ENCODE peak calls at places on chromosomes 2 and 18, in nine cellular contexts. One of them, this sample, is unnamed.

GRCh38 chr18:28041366-28041765 is 135.6 kb downstream of the CDH2 start:
- DNase-seq in CD4-positive, alpha-beta T cell: no peak
- DNase-seq in endodermal cell: no peak
- DNase-seq in IMR-90: peak
- DNase-seq in brain microvascular endothelial cell: peak
- DNase-seq in psoas muscle: no peak
- DNase-seq in ovary: no peak
- DNase-seq in foreskin keratinocyte: no peak
- DNase-seq in colonic mucosa: no peak
- DNase-seq in this sample: no peak

GRCh38 chr2:8146329-8147048 is 535.4 kb upstream of the ID2 start:
- DNase-seq in CD4-positive, alpha-beta T cell: no peak
- DNase-seq in endodermal cell: no peak
- DNase-seq in IMR-90: no peak
- DNase-seq in brain microvascular endothelial cell: no peak
- DNase-seq in psoas muscle: no peak
- DNase-seq in ovary: no peak
- DNase-seq in foreskin keratinocyte: no peak
- DNase-seq in colonic mucosa: peak
- DNase-seq in this sample: no peak

GRCh38 chr2:204145197-204146190 is 208.9 kb downstream of the ICOS start:
- DNase-seq in CD4-positive, alpha-beta T cell: peak
- DNase-seq in endodermal cell: peak
- DNase-seq in IMR-90: peak
- DNase-seq in brain microvascular endothelial cell: peak
- DNase-seq in psoas muscle: peak
- DNase-seq in ovary: peak
- DNase-seq in foreskin keratinocyte: peak
- DNase-seq in colonic mucosa: peak
- DNase-seq in this sample: peak

GRCh38 chr18:46528037-46528436 is 129.0 kb downstream of the LOXHD1 start:
- DNase-seq in CD4-positive, alpha-beta T cell: no peak
- DNase-seq in endodermal cell: no peak
- DNase-seq in IMR-90: no peak
- DNase-seq in brain microvascular endothelial cell: no peak
- DNase-seq in psoas muscle: no peak
- DNase-seq in ovary: no peak
- DNase-seq in foreskin keratinocyte: no peak
- DNase-seq in colonic mucosa: no peak
- DNase-seq in this sample: no peak

GRCh38 chr2:24228470-24228869 is 53.6 kb downstream of the FAM228A start:
- DNase-seq in CD4-positive, alpha-beta T cell: no peak
- DNase-seq in endodermal cell: no peak
- DNase-seq in IMR-90: peak
- DNase-seq in brain microvascular endothelial cell: no peak
- DNase-seq in psoas muscle: no peak
- DNase-seq in ovary: no peak
- DNase-seq in foreskin keratinocyte: peak
- DNase-seq in colonic mucosa: no peak
- DNase-seq in this sample: no peak

GRCh38 chr2:144424559-144425240 is 95.2 kb downstream of the ZEB2 start:
- DNase-seq in CD4-positive, alpha-beta T cell: no peak
- DNase-seq in endodermal cell: no peak
- DNase-seq in IMR-90: no peak
- DNase-seq in brain microvascular endothelial cell: no peak
- DNase-seq in psoas muscle: no peak
- DNase-seq in ovary: no peak
- DNase-seq in foreskin keratinocyte: no peak
- DNase-seq in colonic mucosa: no peak
- DNase-seq in this sample: no peak

GRCh38 chr2:197137234-197137633 is 173.3 kb downstream of the ANKRD44 start:
- DNase-seq in CD4-positive, alpha-beta T cell: no peak
- DNase-seq in endodermal cell: no peak
- DNase-seq in IMR-90: peak
- DNase-seq in brain microvascular endothelial cell: peak
- DNase-seq in psoas muscle: no peak
- DNase-seq in ovary: no peak
- DNase-seq in foreskin keratinocyte: peak
- DNase-seq in colonic mucosa: no peak
- DNase-seq in this sample: no peak

GRCh38 chr18:10750386-10751035 is 224.7 kb downstream of the NAPG start:
- DNase-seq in CD4-positive, alpha-beta T cell: no peak
- DNase-seq in endodermal cell: no peak
- DNase-seq in IMR-90: peak
- DNase-seq in brain microvascular endothelial cell: no peak
- DNase-seq in psoas muscle: no peak
- DNase-seq in ovary: no peak
- DNase-seq in foreskin keratinocyte: no peak
- DNase-seq in colonic mucosa: no peak
- DNase-seq in this sample: no peak

GRCh38 chr2:116456429-116456828 is 1358.1 kb upstream of the DDX18 start:
- DNase-seq in CD4-positive, alpha-beta T cell: no peak
- DNase-seq in endodermal cell: no peak
- DNase-seq in IMR-90: no peak
- DNase-seq in brain microvascular endothelial cell: no peak
- DNase-seq in psoas muscle: no peak
- DNase-seq in ovary: no peak
- DNase-seq in foreskin keratinocyte: no peak
- DNase-seq in colonic mucosa: no peak
- DNase-seq in this sample: no peak

GRCh38 chr2:9142551-9143263 is 63.9 kb upstream of the ASAP2 start:
- DNase-seq in CD4-positive, alpha-beta T cell: peak
- DNase-seq in endodermal cell: peak
- DNase-seq in IMR-90: peak
- DNase-seq in brain microvascular endothelial cell: peak
- DNase-seq in psoas muscle: peak
- DNase-seq in ovary: peak
- DNase-seq in foreskin keratinocyte: peak
- DNase-seq in colonic mucosa: peak
- DNase-seq in this sample: peak

GRCh38 chr2:65186872-65187851 is 40.5 kb upstream of the ACTR2 start:
- DNase-seq in CD4-positive, alpha-beta T cell: peak
- DNase-seq in endodermal cell: peak
- DNase-seq in IMR-90: peak
- DNase-seq in brain microvascular endothelial cell: peak
- DNase-seq in psoas muscle: peak
- DNase-seq in ovary: peak
- DNase-seq in foreskin keratinocyte: peak
- DNase-seq in colonic mucosa: peak
- DNase-seq in this sample: peak

GRCh38 chr2:16950436-16950835 is 284.8 kb upstream of the CYRIA start:
- DNase-seq in CD4-positive, alpha-beta T cell: no peak
- DNase-seq in endodermal cell: peak
- DNase-seq in IMR-90: no peak
- DNase-seq in brain microvascular endothelial cell: no peak
- DNase-seq in psoas muscle: no peak
- DNase-seq in ovary: no peak
- DNase-seq in foreskin keratinocyte: no peak
- DNase-seq in colonic mucosa: no peak
- DNase-seq in this sample: no peak

GRCh38 chr18:71799016-71799673 is 745.0 kb downstream of the CBLN2 start:
- DNase-seq in CD4-positive, alpha-beta T cell: no peak
- DNase-seq in endodermal cell: no peak
- DNase-seq in IMR-90: peak
- DNase-seq in brain microvascular endothelial cell: no peak
- DNase-seq in psoas muscle: no peak
- DNase-seq in ovary: no peak
- DNase-seq in foreskin keratinocyte: no peak
- DNase-seq in colonic mucosa: no peak
- DNase-seq in this sample: no peak

GRCh38 chr2:98882971-98883779 is 52.9 kb downstream of the CRACDL start:
- DNase-seq in CD4-positive, alpha-beta T cell: no peak
- DNase-seq in endodermal cell: no peak
- DNase-seq in IMR-90: no peak
- DNase-seq in brain microvascular endothelial cell: no peak
- DNase-seq in psoas muscle: no peak
- DNase-seq in ovary: no peak
- DNase-seq in foreskin keratinocyte: no peak
- DNase-seq in colonic mucosa: no peak
- DNase-seq in this sample: no peak

DNA sequence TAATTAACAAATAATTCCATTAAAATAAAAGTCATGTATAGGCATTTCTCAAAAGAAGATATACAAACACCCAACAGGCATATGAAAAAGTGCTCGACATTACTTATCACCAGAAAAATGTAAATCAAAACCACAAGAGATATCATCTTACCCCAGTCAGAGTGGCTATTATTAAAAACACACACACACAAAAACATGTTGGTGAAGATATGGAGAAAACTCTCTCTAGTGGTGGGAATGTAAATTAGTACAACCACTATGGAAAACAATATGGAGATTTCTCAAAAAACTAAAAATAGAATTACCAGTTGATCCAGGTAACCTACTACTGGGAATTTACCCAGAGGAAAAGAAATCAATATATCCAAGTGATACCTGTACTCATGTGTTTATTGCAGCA is 966.3 kb upstream of the POU3F3 start:
- DNase-seq in CD4-positive, alpha-beta T cell: no peak
- DNase-seq in endodermal cell: no peak
- DNase-seq in IMR-90: no peak
- DNase-seq in brain microvascular endothelial cell: no peak
- DNase-seq in psoas muscle: no peak
- DNase-seq in ovary: no peak
- DNase-seq in foreskin keratinocyte: peak
- DNase-seq in colonic mucosa: no peak
- DNase-seq in this sample: no peak
- TF ChIP-seq CTCF in CD4-positive, alpha-beta T cell: no peak
- TF ChIP-seq CTCF in endodermal cell: no peak
- TF ChIP-seq CTCF in IMR-90: no peak
- TF ChIP-seq CTCF in brain microvascular endothelial cell: no peak
- TF ChIP-seq CTCF in psoas muscle: no peak
- TF ChIP-seq CTCF in ovary: no peak
- TF ChIP-seq CTCF in foreskin keratinocyte: no peak
- TF ChIP-seq CTCF in colonic mucosa: no peak
- TF ChIP-seq CTCF in this sample: no peak

GRCh38 chr2:160603771-160604510 is 110.3 kb upstream of the RBMS1 start:
- DNase-seq in CD4-positive, alpha-beta T cell: no peak
- DNase-seq in endodermal cell: no peak
- DNase-seq in IMR-90: no peak
- DNase-seq in brain microvascular endothelial cell: no peak
- DNase-seq in psoas muscle: no peak
- DNase-seq in ovary: no peak
- DNase-seq in foreskin keratinocyte: no peak
- DNase-seq in colonic mucosa: no peak
- DNase-seq in this sample: no peak
- H3K27ac ChIP-seq in CD4-positive, alpha-beta T cell: no peak
- H3K27ac ChIP-seq in endodermal cell: no peak
- H3K27ac ChIP-seq in IMR-90: no peak
- H3K27ac ChIP-seq in brain microvascular endothelial cell: no peak
- H3K27ac ChIP-seq in psoas muscle: no peak
- H3K27ac ChIP-seq in ovary: no peak
- H3K27ac ChIP-seq in foreskin keratinocyte: no peak
- H3K27ac ChIP-seq in colonic mucosa: no peak
- H3K27ac ChIP-seq in this sample: no peak

GRCh38 chr2:239774933-239775622 is 250.1 kb downstream of the NDUFA10 start:
- DNase-seq in CD4-positive, alpha-beta T cell: no peak
- DNase-seq in endodermal cell: peak
- DNase-seq in IMR-90: no peak
- DNase-seq in brain microvascular endothelial cell: no peak
- DNase-seq in psoas muscle: no peak
- DNase-seq in ovary: no peak
- DNase-seq in foreskin keratinocyte: no peak
- DNase-seq in colonic mucosa: no peak
- DNase-seq in this sample: no peak

GRCh38 chr2:239774142-239774462 is 251.0 kb downstream of the NDUFA10 start:
- DNase-seq in CD4-positive, alpha-beta T cell: no peak
- DNase-seq in endodermal cell: no peak
- DNase-seq in IMR-90: no peak
- DNase-seq in brain microvascular endothelial cell: no peak
- DNase-seq in psoas muscle: no peak
- DNase-seq in ovary: no peak
- DNase-seq in foreskin keratinocyte: no peak
- DNase-seq in colonic mucosa: no peak
- DNase-seq in this sample: no peak

GRCh38 chr2:239777219-239777618 is 247.9 kb downstream of the NDUFA10 start:
- DNase-seq in CD4-positive, alpha-beta T cell: no peak
- DNase-seq in endodermal cell: no peak
- DNase-seq in IMR-90: no peak
- DNase-seq in brain microvascular endothelial cell: no peak
- DNase-seq in psoas muscle: no peak
- DNase-seq in ovary: no peak
- DNase-seq in foreskin keratinocyte: no peak
- DNase-seq in colonic mucosa: no peak
- DNase-seq in this sample: no peak

GRCh38 chr2:239776441-239777033 is 248.6 kb downstream of the NDUFA10 start:
- DNase-seq in CD4-positive, alpha-beta T cell: no peak
- DNase-seq in endodermal cell: peak
- DNase-seq in IMR-90: no peak
- DNase-seq in brain microvascular endothelial cell: no peak
- DNase-seq in psoas muscle: no peak
- DNase-seq in ovary: no peak
- DNase-seq in foreskin keratinocyte: no peak
- DNase-seq in colonic mucosa: no peak
- DNase-seq in this sample: no peak

GRCh38 chr2:239775623-239776440 is 249.3 kb downstream of the NDUFA10 start:
- DNase-seq in CD4-positive, alpha-beta T cell: no peak
- DNase-seq in endodermal cell: peak
- DNase-seq in IMR-90: no peak
- DNase-seq in brain microvascular endothelial cell: no peak
- DNase-seq in psoas muscle: no peak
- DNase-seq in ovary: no peak
- DNase-seq in foreskin keratinocyte: no peak
- DNase-seq in colonic mucosa: no peak
- DNase-seq in this sample: no peak
- TF ChIP-seq CTCF in CD4-positive, alpha-beta T cell: no peak
- TF ChIP-seq CTCF in endodermal cell: no peak
- TF ChIP-seq CTCF in IMR-90: no peak
- TF ChIP-seq CTCF in brain microvascular endothelial cell: no peak
- TF ChIP-seq CTCF in psoas muscle: no peak
- TF ChIP-seq CTCF in ovary: no peak
- TF ChIP-seq CTCF in foreskin keratinocyte: no peak
- TF ChIP-seq CTCF in colonic mucosa: no peak
- TF ChIP-seq CTCF in this sample: no peak

GRCh38 chr2:10775036-10775780 is 37.4 kb downstream of the PDIA6 start:
- DNase-seq in CD4-positive, alpha-beta T cell: no peak
- DNase-seq in endodermal cell: peak
- DNase-seq in IMR-90: no peak
- DNase-seq in brain microvascular endothelial cell: no peak
- DNase-seq in psoas muscle: no peak
- DNase-seq in ovary: no peak
- DNase-seq in foreskin keratinocyte: no peak
- DNase-seq in colonic mucosa: no peak
- DNase-seq in this sample: no peak

GRCh38 chr2:10775831-10776230 is 36.8 kb downstream of the PDIA6 start:
- DNase-seq in CD4-positive, alpha-beta T cell: no peak
- DNase-seq in endodermal cell: peak
- DNase-seq in IMR-90: no peak
- DNase-seq in brain microvascular endothelial cell: no peak
- DNase-seq in psoas muscle: no peak
- DNase-seq in ovary: no peak
- DNase-seq in foreskin keratinocyte: no peak
- DNase-seq in colonic mucosa: no peak
- DNase-seq in this sample: no peak

GRCh38 chr2:10777842-10778723 is 34.5 kb downstream of the PDIA6 start:
- DNase-seq in CD4-positive, alpha-beta T cell: no peak
- DNase-seq in endodermal cell: peak
- DNase-seq in IMR-90: no peak
- DNase-seq in brain microvascular endothelial cell: no peak
- DNase-seq in psoas muscle: no peak
- DNase-seq in ovary: no peak
- DNase-seq in foreskin keratinocyte: no peak
- DNase-seq in colonic mucosa: no peak
- DNase-seq in this sample: no peak

GRCh38 chr2:10777111-10777841 is 35.3 kb downstream of the PDIA6 start:
- DNase-seq in CD4-positive, alpha-beta T cell: no peak
- DNase-seq in endodermal cell: peak
- DNase-seq in IMR-90: no peak
- DNase-seq in brain microvascular endothelial cell: no peak
- DNase-seq in psoas muscle: no peak
- DNase-seq in ovary: no peak
- DNase-seq in foreskin keratinocyte: no peak
- DNase-seq in colonic mucosa: no peak
- DNase-seq in this sample: no peak

GRCh38 chr2:10776231-10776977 is 36.2 kb downstream of the PDIA6 start:
- DNase-seq in CD4-positive, alpha-beta T cell: no peak
- DNase-seq in endodermal cell: peak
- DNase-seq in IMR-90: no peak
- DNase-seq in brain microvascular endothelial cell: no peak
- DNase-seq in psoas muscle: no peak
- DNase-seq in ovary: no peak
- DNase-seq in foreskin keratinocyte: no peak
- DNase-seq in colonic mucosa: no peak
- DNase-seq in this sample: no peak
- H3K27ac ChIP-seq in CD4-positive, alpha-beta T cell: no peak
- H3K27ac ChIP-seq in endodermal cell: no peak
- H3K27ac ChIP-seq in IMR-90: no peak
- H3K27ac ChIP-seq in brain microvascular endothelial cell: no peak
- H3K27ac ChIP-seq in psoas muscle: no peak
- H3K27ac ChIP-seq in ovary: no peak
- H3K27ac ChIP-seq in foreskin keratinocyte: no peak
- H3K27ac ChIP-seq in colonic mucosa: no peak
- H3K27ac ChIP-seq in this sample: no peak